ENCODE peak calls at places on chromosomes 11 and 22, in five cellular contexts. I, B, P, C and M are unnamed samples.

GRCh38 chr22:49004484-49005399 is 822.9 kb downstream of the BRD1 start:
- DNase-seq in P (no peak), C (no peak), B (no peak), I (no peak), M (no peak)

GRCh38 chr22:23270798-23271596 is 90.7 kb downstream of the BCR start:
- DNase-seq in I (no peak), P (no peak), C (no peak), B (no peak), M (no peak)

GRCh38 chr11:129279326-129280026 is 87.4 kb upstream of the ARHGAP32 start:
- DNase-seq in P (peak; percentile 51), I (peak; percentile 85), C (peak; percentile 90), B (peak; percentile 57), M (peak; percentile 77)

GRCh38 chr11:131486100-131486499 is 115.7 kb downstream of the NTM start:
- DNase-seq in I (no peak), P (no peak), B (no peak), C (no peak), M (no peak)

GRCh38 chr11:102879801-102880200 is 5.0 kb upstream of the MMP12 start:
- DNase-seq in C (no peak), P (no peak), B (no peak), I (no peak), M (peak; percentile 52)

GRCh38 chr11:28757725-28758515 is 649.7 kb downstream of the METTL15 start:
- DNase-seq in B (peak; percentile 36), P (no peak), C (no peak), I (no peak), M (no peak)

GRCh38 chr11:94302806-94303205 is 1.6 kb upstream of the IZUMO1R start:
- DNase-seq in P (no peak), B (no peak), I (no peak), C (no peak), M (no peak)

GRCh38 chr11:90701040-90701439 is 478.2 kb upstream of the CHORDC1 start:
- DNase-seq in B (no peak), P (no peak), I (no peak), C (no peak), M (no peak)

GRCh38 chr22:48900327-48900597 is 927.4 kb downstream of the BRD1 start:
- DNase-seq in P (no peak), I (no peak), C (no peak), B (no peak), M (no peak)

GRCh38 chr11:77223797-77224196 is 77.7 kb downstream of the GDPD4 start:
- DNase-seq in C (no peak), I (no peak), B (no peak), P (no peak), M (no peak)
- H3K4me1 ChIP-seq in C (no peaks in the 10 kb centered on the region), I (no peaks in the 10 kb centered on the region), B (no peaks in the 10 kb centered on the region), P (no peaks in the 10 kb centered on the region), M (no peaks in the 10 kb centered on the region)

DNA sequence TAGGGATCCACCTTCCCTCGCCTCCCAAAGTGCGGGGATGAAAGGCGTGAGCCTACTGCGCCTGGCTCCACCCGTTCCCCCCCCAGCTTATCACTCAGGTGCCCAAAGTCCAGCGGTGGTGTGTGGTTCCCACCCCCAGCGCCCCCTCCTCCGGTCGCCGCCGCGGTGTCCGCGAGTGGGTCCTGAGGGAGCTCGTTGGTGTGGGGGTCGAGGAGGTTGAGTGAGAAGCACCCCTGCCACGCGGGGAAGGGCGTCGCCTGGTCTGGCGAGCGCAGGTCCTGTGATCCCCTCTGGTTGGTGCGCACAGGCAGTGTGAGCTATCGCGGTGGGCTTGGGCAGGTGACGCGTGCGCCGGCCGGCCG is 3900.6 kb upstream of the OR11H1 start:
- DNase-seq in I (no peak), B (no peak), P (no peak), C (no peak), M (no peak)
- H3K9me3 ChIP-seq in I (peaks cover 2% of the 10 kb centered on the region), B (peaks cover 14% of the 10 kb centered on the region), P (no peaks in the 10 kb centered on the region), C (no peaks in the 10 kb centered on the region), M (no peaks in the 10 kb centered on the region)

GRCh38 chr11:113675565-113675964 is 30.5 kb downstream of the TMPRSS5 start:
- DNase-seq in I (no peak), B (no peak), C (no peak), P (no peak), M (no peak)
- H3K27ac ChIP-seq in I (no peak overlapping the region), B (no peak overlapping the region), C (no peak overlapping the region), P (no peak overlapping the region), M (no peak overlapping the region)

GRCh38 chr11:65611028-65611757 is 2.8 kb downstream of the MAP3K11 start:
- DNase-seq in I (no peak), B (no peak), P (no peak), C (peak; percentile 66), M (peak; percentile 56)
- H3K4me1 ChIP-seq in I (peaks cover 42% of the 10 kb centered on the region), B (peaks cover 35% of the 10 kb centered on the region), P (peaks cover 58% of the 10 kb centered on the region), C (no peaks in the 10 kb centered on the region), M (peaks cover 25% of the 10 kb centered on the region)